ENCODE peak calls at places on chromosomes 16 and 17, in four cellular contexts. Q is transverse colon, O is heart left ventricle, S is iPS DF 6.9. V is an unnamed sample.

GRCh38 chr16:83666449-83666848 is 141.3 kb upstream of the HSBP1 start:
- DNase-seq in S (no peak), Q (no peak), O (no peak), V (no peak)

GRCh38 chr17:40068917-40069750 is 6.4 kb downstream of the THRA start:
- DNase-seq in Q (peak), S (no peak), O (peak), V (peak)

GRCh38 chr16:50209548-50210265 is 56.6 kb downstream of the TENT4B start:
- DNase-seq in S (no peak), O (no peak), Q (peak), V (no peak)

GRCh38 chr16:75789237-75789636 is 62.9 kb upstream of the CPHXL start:
- DNase-seq in S (peak), Q (no peak), O (no peak), V (no peak)

GRCh38 chr17:58630883-58631522 is 60.8 kb downstream of the TEX14 start:
- DNase-seq in Q (peak), S (peak), O (no peak), V (no peak)

GRCh38 chr17:57862990-57863667 is 13.3 kb upstream of the MRPS23 start:
- DNase-seq in O (no peak), Q (no peak), S (no peak), V (no peak)

GRCh38 chr17:77733576-77734296 is 224.8 kb upstream of the TNRC6C start:
- DNase-seq in S (no peak), Q (no peak), O (no peak), V (no peak)

GRCh38 chr16:21645261-21645721 is 7.1 kb downstream of the IGSF6 start:
- DNase-seq in S (no peak), O (no peak), Q (no peak), V (no peak)

GRCh38 chr16:74793571-74793970 is 19.0 kb upstream of the FA2H start:
- DNase-seq in O (no peak), Q (no peak), S (no peak), V (no peak)

GRCh38 chr16:71851726-71852125 is 6.0 kb downstream of the ATXN1L start:
- DNase-seq in Q (no peak), S (no peak), O (no peak), V (no peak)

GRCh38 chr17:39573447-39574298 is 34.0 kb downstream of the NEUROD2 start:
- DNase-seq in Q (peak), O (peak), S (no peak), V (peak)

GRCh38 chr16:67036323-67036741 is 7.4 kb downstream of the CBFB start:
- DNase-seq in S (no peak), Q (no peak), O (no peak), V (no peak)

GRCh38 chr17:2151634-2152033 is 96.7 kb downstream of the HIC1 start:
- DNase-seq in Q (no peak), O (no peak), S (no peak), V (no peak)

GRCh38 chr17:60506312-60506711 is 19.7 kb downstream of the APPBP2 start:
- DNase-seq in O (no peak), S (no peak), Q (no peak), V (no peak)

GRCh38 chr17:20922128-20922670 is 120.6 kb downstream of the USP22 start:
- DNase-seq in S (no peak), Q (no peak), O (peak), V (no peak)

GRCh38 chr16:67278773-67279295 is 498 bp upstream of the PLEKHG4 start:
- DNase-seq in Q (peak), O (no peak), S (no peak), V (no peak)

GRCh38 chr16:76278086-76278485 is 885 bp downstream of the CNTNAP4 start:
- DNase-seq in O (no peak), Q (no peak), S (no peak), V (no peak)

GRCh38 chr17:60161598-60162330 is 12.0 kb downstream of the CA4 start:
- DNase-seq in S (no peak), Q (no peak), O (no peak), V (peak)

GRCh38 chr17:71071837-71072236 is 902.5 kb downstream of the KCNJ2 start:
- DNase-seq in Q (no peak), S (no peak), O (no peak), V (no peak)

GRCh38 chr17:62911106-62911505 is 54.9 kb upstream of the TANC2 start:
- DNase-seq in Q (no peak), S (no peak), O (no peak), V (no peak)

GRCh38 chr16:79093554-79093967 is 507.0 kb downstream of the MAF start:
- DNase-seq in S (no peak), O (peak), Q (peak), V (peak)

GRCh38 chr16:31874354-31875111 is 926 bp downstream of the ZNF267 start:
- DNase-seq in S (no peak), O (no peak), Q (no peak), V (no peak)

GRCh38 chr17:4994081-4994595 is 3.2 kb downstream of the INCA1 start:
- DNase-seq in O (no peak), Q (no peak), S (no peak), V (no peak)

GRCh38 chr17:61237275-61237674 is 162.4 kb upstream of the TBX2 start:
- DNase-seq in Q (no peak), O (no peak), S (no peak), V (no peak)

GRCh38 chr16:1428511-1428910 is 2.4 kb upstream of the PERCC1 start:
- DNase-seq in S (no peak), Q (no peak), O (peak), V (peak)

GRCh38 chr16:87836844-87837581 is 32.3 kb downstream of the SLC7A5 start:
- DNase-seq in O (no peak), S (no peak), Q (no peak), V (no peak)

GRCh38 chr16:89123001-89123830 is 29.6 kb downstream of the ACSF3 start:
- DNase-seq in S (no peak), O (no peak), Q (no peak), V (peak)

GRCh38 chr16:89120921-89121351 is 27.3 kb downstream of the ACSF3 start:
- DNase-seq in Q (no peak), O (no peak), S (no peak), V (peak)

GRCh38 chr16:89122322-89122831 is 28.7 kb downstream of the ACSF3 start:
- DNase-seq in Q (peak), S (no peak), O (no peak), V (peak)

GRCh38 chr16:89121691-89122321 is 28.2 kb downstream of the ACSF3 start:
- DNase-seq in O (no peak), S (no peak), Q (no peak), V (peak)

GRCh38 chr16:89123831-89124100 is 30.1 kb downstream of the ACSF3 start:
- DNase-seq in Q (no peak), S (no peak), O (no peak), V (peak)
- H3K27ac ChIP-seq in Q (no peak), S (no peak), O (no peak), V (no peak)

DNA sequence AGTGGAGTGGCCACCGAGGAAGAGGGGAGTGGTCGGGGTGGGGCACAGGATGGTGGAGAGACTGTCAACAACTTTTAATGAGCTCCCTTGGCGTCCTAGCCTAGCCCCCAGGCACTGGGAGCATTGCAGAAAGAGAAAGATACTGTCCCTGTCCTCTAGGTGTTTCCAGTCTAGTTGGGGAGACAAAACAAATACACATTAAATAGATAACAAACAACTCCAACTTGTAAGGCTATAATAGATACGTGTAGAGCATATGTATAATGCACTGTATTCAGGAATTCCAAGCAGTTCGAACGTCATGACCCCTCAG is 435 bp upstream of the UBE2O start:
- DNase-seq in S (no peak), O (no peak), Q (no peak), V (no peak)
- H3K4me3 ChIP-seq in S (no peak), O (no peak), Q (no peak), V (peak)

GRCh38 chr16:19434584-19434983 is 16.9 kb downstream of the TMC5 start:
- DNase-seq in Q (no peak), O (no peak), S (no peak), V (no peak)

GRCh38 chr16:19429271-19429670 is 11.6 kb downstream of the TMC5 start:
- DNase-seq in Q (no peak), S (no peak), O (no peak), V (no peak)

GRCh38 chr16:19431636-19432340 is 14.1 kb downstream of the TMC5 start:
- DNase-seq in Q (peak), O (no peak), S (no peak), V (no peak)

GRCh38 chr16:19432429-19432828 is 14.7 kb downstream of the TMC5 start:
- DNase-seq in O (no peak), Q (peak), S (no peak), V (no peak)

GRCh38 chr16:19430345-19430744 is 12.7 kb downstream of the TMC5 start:
- DNase-seq in O (no peak), Q (no peak), S (no peak), V (no peak)
- H3K27ac ChIP-seq in O (no peak), Q (peak), S (no peak), V (no peak)

GRCh38 chr16:3149193-3149530 is 14.3 kb downstream of the ZNF213 start:
- DNase-seq in S (no peak), Q (no peak), O (peak), V (peak)

GRCh38 chr16:3147046-3147756 is 12.4 kb downstream of the ZNF213 start:
- DNase-seq in S (no peak), O (peak), Q (no peak), V (peak)

GRCh38 chr16:3149630-3150345 is 15.0 kb downstream of the ZNF213 start:
- DNase-seq in S (no peak), O (peak), Q (peak), V (peak)

GRCh38 chr16:3147757-3148104 is 12.9 kb downstream of the ZNF213 start:
- DNase-seq in Q (no peak), S (no peak), O (no peak), V (peak)

GRCh38 chr16:3148256-3149192 is 13.7 kb downstream of the ZNF213 start:
- DNase-seq in O (no peak), S (no peak), Q (no peak), V (peak)
- H3K4me3 ChIP-seq in O (no peak), S (no peak), Q (no peak), V (no peak)

DNA sequence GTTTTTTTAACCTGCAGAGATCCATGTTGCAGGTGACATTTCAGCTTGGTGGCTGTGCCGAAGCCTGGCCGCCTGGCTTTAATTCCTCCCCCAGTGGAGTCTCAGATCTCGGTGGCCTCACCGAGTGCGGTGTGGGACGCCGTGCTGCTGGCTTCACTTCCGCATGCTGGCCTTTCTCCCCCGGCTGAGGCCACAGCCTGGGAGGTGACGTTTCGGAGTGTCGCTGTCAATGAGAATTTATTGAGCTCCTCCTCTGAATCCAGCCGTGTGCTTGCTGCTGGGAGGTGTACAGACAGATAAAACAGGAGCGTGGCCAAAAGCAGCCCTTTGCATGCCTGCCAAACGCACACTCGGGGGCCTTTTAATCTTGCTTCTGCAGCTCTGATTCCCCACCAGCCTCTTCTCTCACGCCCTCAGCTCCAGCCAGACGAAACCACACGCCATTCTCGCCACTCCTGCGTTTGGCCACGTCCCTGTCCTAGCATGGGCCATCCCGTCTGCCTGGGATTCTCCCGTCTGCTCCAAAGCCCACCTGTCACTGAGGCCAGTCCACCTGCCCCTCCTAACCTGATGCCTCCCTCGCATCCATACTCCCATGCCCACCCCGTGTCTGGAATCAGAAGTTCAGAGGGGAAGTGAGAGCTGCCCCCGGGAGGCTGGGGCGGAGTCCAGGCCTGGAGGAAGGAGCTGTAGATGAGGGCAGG is 3.6 kb downstream of the GSE1 start:
- DNase-seq in O (peak), S (no peak), Q (peak), V (peak)
- H3K27ac ChIP-seq in O (peak), S (no peak), Q (peak), V (peak)

DNA sequence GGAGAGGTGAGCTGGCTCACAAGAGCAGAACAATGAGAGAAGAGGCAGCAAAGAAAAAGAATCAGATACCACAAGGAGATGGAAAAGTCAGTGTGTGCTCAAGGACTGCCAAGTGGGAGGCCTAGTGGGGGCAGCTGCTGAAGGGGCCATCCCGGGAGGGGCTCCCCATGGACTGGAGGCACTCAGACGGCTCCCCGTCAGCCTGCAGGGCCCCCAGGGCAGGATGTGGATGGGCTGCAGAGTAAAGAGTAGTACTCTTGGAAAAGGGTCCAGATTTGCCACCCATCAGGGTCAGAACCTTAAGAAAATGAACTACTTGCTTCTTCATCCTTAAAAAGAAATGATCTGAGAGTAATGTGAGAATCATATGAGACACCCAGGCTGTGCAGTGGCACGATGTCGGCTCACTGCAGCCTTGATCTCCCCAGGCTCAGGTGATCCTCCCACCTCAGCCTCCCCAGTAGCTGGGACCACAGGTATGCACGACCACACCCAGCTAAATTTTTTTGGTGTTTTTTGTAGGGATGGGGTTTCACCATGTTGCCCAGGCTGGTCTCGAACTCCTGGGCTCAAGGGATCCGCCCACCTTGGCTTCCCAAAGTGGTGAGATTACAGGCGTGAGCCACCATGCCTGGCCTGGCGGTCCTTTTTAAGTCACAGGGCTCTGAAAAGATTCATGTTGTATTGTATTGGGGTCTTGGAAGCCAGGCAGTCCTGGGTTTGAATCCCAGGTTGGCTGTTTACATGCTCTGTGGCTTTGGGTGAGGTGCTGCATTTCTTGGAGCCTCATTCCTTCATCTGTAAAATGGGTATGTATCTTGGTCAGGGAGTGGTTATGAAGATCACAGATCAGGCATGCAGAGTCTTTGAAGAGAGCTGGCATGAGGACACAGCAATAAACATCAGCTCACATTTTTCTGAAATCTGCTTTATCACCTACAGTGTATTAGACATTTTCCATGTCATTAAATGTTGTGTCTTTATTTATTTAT is 15.1 kb downstream of the ACSF2 start:
- DNase-seq in S (no peak), O (no peak), Q (no peak), V (no peak)
- H3K4me3 ChIP-seq in S (no peak), O (no peak), Q (no peak), V (no peak)